ENCODE peak calls at places on chromosomes 1 and 21, in eight cellular contexts. M is left ventricle myocardium inferior, B is mammary epithelial cell, L is MM.1S, X is stomach, H is BE2C, J is uterus, I is left lung. N is an unnamed sample.

GRCh38 chr1:178510155-178510554 is 2.8 kb upstream of the TEX35 start:
- DNase-seq in L (no peak), X (no peak), H (no peak), B (no peak), J (no peak), I (no peak), M (no peak), N (no peak)

GRCh38 chr1:243944429-243945160 is 94.6 kb upstream of the AKT3 start:
- DNase-seq in X (no peak), I (no peak), B (peak; percentile 96), M (no peak), L (no peak), H (no peak), J (no peak), N (peak; percentile 76)

GRCh38 chr1:86370627-86371026 is 25.5 kb downstream of the ODF2L start:
- DNase-seq in L (no peak), X (no peak), H (no peak), M (no peak), B (peak; percentile 9), J (no peak), I (no peak), N (no peak)

GRCh38 chr1:24289937-24290595 is 29.1 kb upstream of the GRHL3 start:
- DNase-seq in X (peak; percentile 67), I (peak; percentile 82), J (peak; percentile 72), B (peak; percentile 91), L (no peak), M (peak; percentile 89), H (peak; percentile 80), N (no peak)

GRCh38 chr1:162856260-162856659 is 4.7 kb downstream of the CCDC190 start:
- DNase-seq in M (no peak), B (peak; percentile 96), X (no peak), J (no peak), I (no peak), L (peak; percentile 62), H (no peak), N (no peak)

GRCh38 chr1:183209533-183210158 is 23.6 kb downstream of the LAMC2 start:
- DNase-seq in I (no peak), M (no peak), B (peak; percentile 87), J (no peak), X (no peak), H (no peak), L (peak; percentile 28), N (no peak)

GRCh38 chr1:3603156-3603555 is 8.2 kb downstream of the MEGF6 start:
- DNase-seq in X (no peak), H (no peak), J (no peak), L (no peak), I (no peak), M (no peak), B (no peak), N (no peak)

GRCh38 chr1:118744420-118744819 is 243.7 kb downstream of the TBX15 start:
- DNase-seq in B (no peak), H (no peak), I (no peak), M (no peak), X (no peak), L (no peak), J (no peak), N (no peak)

GRCh38 chr1:44806025-44806703 is 987 bp downstream of the DYNLT4 start:
- DNase-seq in H (no peak), X (no peak), J (no peak), M (peak; percentile 26), I (peak; percentile 34), B (no peak), L (no peak), N (no peak)

GRCh38 chr1:221774054-221774842 is 32.4 kb upstream of the DUSP10 start:
- DNase-seq in I (no peak), X (no peak), B (no peak), M (no peak), L (no peak), J (no peak), H (no peak), N (peak; percentile 14)

GRCh38 chr1:212688338-212689047 is 11.1 kb downstream of the BATF3 start:
- DNase-seq in H (no peak), M (no peak), J (no peak), X (no peak), I (no peak), L (no peak), B (no peak), N (no peak)

GRCh38 chr1:210448293-210448892 is 119.7 kb downstream of the HHAT start:
- DNase-seq in L (peak; percentile 50), X (no peak), B (peak; percentile 18), I (no peak), M (no peak), J (no peak), H (peak; percentile 63), N (peak; percentile 41)

GRCh38 chr1:222654849-222655248 is 37.0 kb downstream of the MIA3 start:
- DNase-seq in X (peak; percentile 39), I (peak; percentile 56), J (no peak), L (peak; percentile 95), B (no peak), M (no peak), H (no peak), N (no peak)

GRCh38 chr1:102191723-102192122 is 195.0 kb upstream of the OLFM3 start:
- DNase-seq in J (no peak), X (no peak), B (peak; percentile 54), L (peak; percentile 41), H (peak; percentile 59), I (no peak), M (no peak), N (peak; percentile 34)

GRCh38 chr21:25565272-25566199 is 41.7 kb downstream of the MRPL39 start:
- DNase-seq in J (no peak), X (no peak), B (no peak), H (no peak), M (no peak), L (no peak), I (no peak), N (no peak)

GRCh38 chr1:109787845-109788605 is 24.3 kb upstream of the EPS8L3 start:
- DNase-seq in L (no peak), M (peak; percentile 9), H (no peak), I (peak; percentile 32), X (peak; percentile 26), B (no peak), J (peak; percentile 14), N (no peak)

GRCh38 chr1:109789771-109790170 is 26.0 kb upstream of the EPS8L3 start:
- DNase-seq in M (no peak), L (no peak), I (peak; percentile 22), X (peak; percentile 19), H (no peak), B (no peak), J (peak; percentile 9), N (no peak)

GRCh38 chr1:109787211-109787844 is 23.6 kb upstream of the EPS8L3 start:
- DNase-seq in X (no peak), I (peak; percentile 11), B (peak; percentile 78), L (no peak), M (peak; percentile 9), H (no peak), J (peak; percentile 14), N (peak; percentile 12)

GRCh38 chr1:109790329-109790728 is 26.6 kb upstream of the EPS8L3 start:
- DNase-seq in X (no peak), B (no peak), H (no peak), M (no peak), J (no peak), L (no peak), I (no peak), N (no peak)

GRCh38 chr1:109788695-109789521 is 25.2 kb upstream of the EPS8L3 start:
- DNase-seq in X (peak; percentile 24), J (peak; percentile 12), I (peak; percentile 30), L (no peak), B (no peak), M (peak; percentile 9), H (no peak), N (peak; percentile 30)
- TF ChIP-seq CTCF in X (no peak), J (no peak), I (peak; percentile 16), L (peak; percentile 32), B (peak; percentile 35), M (peak; percentile 29), H (peak; percentile 56), N (peak; percentile 38)

DNA sequence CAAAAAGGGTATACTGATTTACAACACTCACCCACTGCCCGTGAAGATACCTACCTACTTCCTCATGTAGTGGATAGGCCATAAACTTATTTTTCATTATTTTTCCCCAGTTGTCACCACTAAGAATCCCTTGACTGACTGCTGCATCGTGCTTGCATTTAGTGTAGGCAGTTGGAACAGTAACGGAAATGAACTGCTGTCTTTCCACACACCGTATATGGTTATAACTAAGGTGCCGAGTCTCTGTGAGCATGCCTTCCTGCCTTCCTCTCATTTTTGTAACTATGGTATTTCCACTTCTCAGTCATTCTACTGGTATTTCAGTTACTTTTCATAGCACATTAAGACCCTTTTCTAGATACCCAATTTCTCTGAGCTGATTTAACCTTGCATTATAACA is 36.4 kb downstream of the SLC35F3 start:
- DNase-seq in B (no peak), I (no peak), M (no peak), H (no peak), J (no peak), X (no peak), L (no peak), N (no peak)
- H3K4me1 ChIP-seq in B (peaks cover 10% of the 10 kb centered on the region), I (no peaks in the 10 kb centered on the region), M (no peaks in the 10 kb centered on the region), H (no peaks in the 10 kb centered on the region), J (no peaks in the 10 kb centered on the region), X (no peaks in the 10 kb centered on the region), L (no peaks in the 10 kb centered on the region), N (no peaks in the 10 kb centered on the region)

DNA sequence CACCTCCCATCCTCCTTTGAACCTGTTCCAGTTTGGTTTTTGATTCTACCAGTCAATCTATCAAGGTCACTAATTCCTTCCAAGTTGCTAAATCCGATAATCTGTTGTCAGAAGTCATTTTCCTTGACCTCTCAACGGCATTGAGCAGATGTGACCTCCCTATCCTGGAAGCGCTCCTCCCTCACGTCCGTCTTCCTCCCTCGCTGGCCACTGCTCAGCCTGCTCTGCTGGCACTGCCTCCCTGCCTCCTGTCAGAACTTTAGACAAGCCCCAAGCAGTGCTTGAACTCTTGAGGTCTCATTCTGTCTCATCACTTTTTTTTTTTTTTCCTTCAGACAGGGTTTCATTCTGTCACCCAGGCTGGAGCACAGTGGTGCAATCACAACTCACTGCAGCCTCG is 4.3 kb upstream of the ACOT7 start:
- DNase-seq in J (no peak), H (no peak), M (no peak), L (no peak), B (no peak), X (no peak), I (no peak), N (no peak)
- TF ChIP-seq CTCF in J (no peak), H (no peak), M (no peak), L (no peak), B (no peak), X (no peak), I (no peak), N (no peak)

GRCh38 chr1:6507037-6507428 is 15.6 kb upstream of the PLEKHG5 start:
- DNase-seq in L (no peak), J (no peak), I (no peak), B (no peak), M (no peak), H (no peak), X (no peak), N (no peak)
- H3K4me1 ChIP-seq in L (no peaks in the 10 kb centered on the region), J (no peaks in the 10 kb centered on the region), I (no peaks in the 10 kb centered on the region), B (peaks cover 3% of the 10 kb centered on the region), M (peaks cover 24% of the 10 kb centered on the region), H (peaks cover 35% of the 10 kb centered on the region), X (peaks cover 9% of the 10 kb centered on the region), N (no peaks in the 10 kb centered on the region)